ENCODE peak calls at places on chromosomes 2 and 18, in ten cellular contexts. B, N, F, Y, J, A, U, Q, W and G are unnamed samples.

GRCh38 chr2:143553261-143553660 is 424.0 kb downstream of the ARHGAP15 start:
- DNase-seq in B (no peak), N (no peak), F (no peak), Y (no peak), J (no peak), A (no peak), U (no peak), Q (no peak), W (no peak), G (no peak)

GRCh38 chr2:113014067-113014466 is 8.8 kb downstream of the IL36A start:
- DNase-seq in B (no peak), N (no peak), F (no peak), Y (no peak), J (no peak), A (no peak), U (no peak), Q (no peak), W (no peak), G (no peak)

GRCh38 chr2:233460726-233461431 is 105.7 kb downstream of the USP40 start:
- DNase-seq in B (no peak), N (no peak), F (no peak), Y (no peak), J (peak; percentile 44), A (no peak), U (no peak), Q (peak; percentile 77), W (no peak), G (no peak)

GRCh38 chr2:57396364-57397098 is 650.1 kb upstream of the VRK2 start:
- DNase-seq in B (no peak), N (no peak), F (no peak), Y (no peak), J (no peak), A (no peak), U (no peak), Q (peak; percentile 25), W (no peak), G (peak; percentile 59)

GRCh38 chr18:61765097-61765496 is 127.7 kb downstream of the RNF152 start:
- DNase-seq in B (no peak), N (peak; percentile 14), F (peak; percentile 26), Y (no peak), J (no peak), A (no peak), U (no peak), Q (no peak), W (peak; percentile 26), G (no peak)

GRCh38 chr2:198476007-198476406 is 671.6 kb downstream of the PLCL1 start:
- DNase-seq in B (no peak), N (no peak), F (no peak), Y (no peak), J (no peak), A (no peak), U (no peak), Q (no peak), W (no peak), G (no peak)

GRCh38 chr2:54667726-54668650 is 55.5 kb upstream of the EML6 start:
- DNase-seq in B (no peak), N (no peak), F (no peak), Y (no peak), J (no peak), A (no peak), U (no peak), Q (no peak), W (no peak), G (no peak)

GRCh38 chr2:85796046-85796548 is 42.3 kb downstream of the ATOH8 start:
- DNase-seq in B (peak; percentile 62), N (no peak), F (no peak), Y (no peak), J (no peak), A (no peak), U (no peak), Q (no peak), W (peak; percentile 24), G (no peak)

GRCh38 chr2:191114403-191114886 is 36.3 kb downstream of the STAT4 start:
- DNase-seq in B (no peak), N (no peak), F (no peak), Y (no peak), J (no peak), A (no peak), U (no peak), Q (no peak), W (no peak), G (no peak)

GRCh38 chr2:16635796-16636699 is 29.6 kb downstream of the CYRIA start:
- DNase-seq in B (no peak), N (no peak), F (no peak), Y (no peak), J (no peak), A (no peak), U (no peak), Q (no peak), W (peak; percentile 80), G (no peak)

GRCh38 chr2:12110074-12110473 is 363.6 kb downstream of the LPIN1 start:
- DNase-seq in B (no peak), N (no peak), F (no peak), Y (no peak), J (no peak), A (peak; percentile 53), U (no peak), Q (no peak), W (peak; percentile 67), G (no peak)

GRCh38 chr2:176595986-176596385 is 326.7 kb downstream of the MTX2 start:
- DNase-seq in B (no peak), N (no peak), F (no peak), Y (no peak), J (no peak), A (peak; percentile 36), U (no peak), Q (no peak), W (peak; percentile 39), G (no peak)

GRCh38 chr2:158060862-158061435 is 40.7 kb upstream of the UPP2 start:
- DNase-seq in B (no peak), N (no peak), F (peak; percentile 17), Y (no peak), J (no peak), A (no peak), U (no peak), Q (no peak), W (peak; percentile 21), G (peak; percentile 59)

GRCh38 chr2:62297642-62298010 is 101.7 kb downstream of the B3GNT2 start:
- DNase-seq in B (no peak), N (no peak), F (no peak), Y (peak; percentile 50), J (no peak), A (no peak), U (no peak), Q (no peak), W (no peak), G (peak; percentile 84)
- TF ChIP-seq CTCF in B (peak; percentile 42), N (no peak), F (peak; percentile 40), Y (no peak), J (no peak), A (no peak), U (no peak), Q (no peak), W (no peak), G (peak; percentile 82)

DNA sequence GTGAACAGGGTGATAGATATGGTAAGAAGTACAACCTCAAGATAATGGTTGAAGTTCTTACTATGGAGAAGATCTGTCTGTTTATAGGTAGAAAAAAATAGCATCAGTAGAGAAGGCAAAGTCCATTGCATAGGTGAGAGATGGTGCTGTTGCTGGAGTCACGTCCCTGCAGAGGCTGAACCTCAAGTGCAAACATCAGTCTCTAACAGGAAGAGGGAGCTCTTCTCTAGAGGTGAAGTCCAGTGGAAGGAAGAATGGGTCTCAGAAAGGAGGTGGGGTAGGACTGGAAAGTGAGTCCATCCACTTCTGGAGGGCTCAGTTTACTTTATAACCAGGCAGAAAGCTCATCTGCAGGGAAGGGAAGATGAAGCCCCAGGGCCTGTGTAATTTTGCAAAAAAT is 337.7 kb downstream of the MEIS1 start:
- DNase-seq in B (no peak), N (no peak), F (no peak), Y (no peak), J (no peak), A (no peak), U (no peak), Q (no peak), W (no peak), G (peak; percentile 48)
- TF ChIP-seq CTCF in B (no peak), N (no peak), F (no peak), Y (no peak), J (no peak), A (no peak), U (no peak), Q (no peak), W (no peak), G (peak; percentile 63)

GRCh38 chr2:216328347-216328746 is 43.9 kb downstream of the MARCHF4 start:
- DNase-seq in B (no peak), N (no peak), F (no peak), Y (peak; percentile 55), J (no peak), A (no peak), U (no peak), Q (no peak), W (peak; percentile 25), G (no peak)
- TF ChIP-seq CTCF in B (peak; percentile 14), N (no peak), F (peak; percentile 45), Y (peak; percentile 12), J (no peak), A (peak; percentile 25), U (no peak), Q (no peak), W (peak; percentile 45), G (peak; percentile 66)

GRCh38 chr2:217880891-217881290 is 121.9 kb downstream of the TNS1 start:
- DNase-seq in B (no peak), N (no peak), F (no peak), Y (no peak), J (no peak), A (no peak), U (no peak), Q (no peak), W (peak; percentile 13), G (no peak)

GRCh38 chr2:217876253-217876570 is 126.6 kb downstream of the TNS1 start:
- DNase-seq in B (no peak), N (no peak), F (no peak), Y (no peak), J (no peak), A (no peak), U (no peak), Q (no peak), W (no peak), G (no peak)

GRCh38 chr2:217877866-217878265 is 124.9 kb downstream of the TNS1 start:
- DNase-seq in B (no peak), N (no peak), F (no peak), Y (no peak), J (no peak), A (no peak), U (no peak), Q (no peak), W (no peak), G (no peak)

GRCh38 chr2:217880490-217880889 is 122.3 kb downstream of the TNS1 start:
- DNase-seq in B (no peak), N (no peak), F (no peak), Y (no peak), J (no peak), A (no peak), U (no peak), Q (no peak), W (no peak), G (no peak)

DNA sequence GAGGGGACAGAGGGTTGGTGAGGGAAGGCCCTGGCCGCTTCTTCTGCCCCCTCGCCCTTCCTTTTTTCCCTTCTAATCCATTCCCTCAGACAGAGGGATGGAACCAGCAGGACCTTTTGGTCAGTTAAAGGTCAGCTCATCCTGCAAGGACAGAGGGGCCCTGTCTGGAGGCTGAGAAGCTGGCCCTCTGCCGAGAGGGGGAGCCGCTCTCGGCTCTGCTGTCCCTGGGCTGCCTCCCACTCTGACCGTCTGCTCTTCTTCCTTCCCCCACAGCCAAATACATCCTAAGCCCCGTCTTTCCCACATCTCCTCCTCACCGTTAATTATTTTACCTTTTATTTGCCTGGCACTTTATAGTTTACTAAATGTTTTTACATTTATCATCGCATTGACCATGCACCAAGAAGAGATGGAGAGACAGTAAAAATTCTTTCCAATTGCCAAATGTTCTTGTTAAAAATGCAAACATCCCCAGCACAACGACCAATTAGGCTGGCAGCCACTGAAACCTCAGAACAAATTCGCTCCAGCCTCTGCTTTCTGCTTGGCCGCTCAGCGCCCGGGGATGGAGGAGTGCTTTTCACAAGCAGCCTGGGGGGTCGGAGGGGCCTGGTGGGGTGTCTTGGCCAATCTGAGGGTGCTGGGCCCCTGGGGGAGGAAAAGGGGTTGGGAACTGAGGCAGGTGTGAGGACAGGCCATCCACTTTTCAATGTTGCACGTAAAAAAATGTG is 123.8 kb downstream of the TNS1 start:
- DNase-seq in B (no peak), N (no peak), F (no peak), Y (no peak), J (no peak), A (no peak), U (no peak), Q (no peak), W (no peak), G (peak; percentile 70)
- TF ChIP-seq CTCF in B (no peak), N (peak; percentile 19), F (no peak), Y (no peak), J (no peak), A (no peak), U (no peak), Q (no peak), W (no peak), G (peak; percentile 65)